ENCODE peak calls at places on chromosomes 6 and 20, in four cellular contexts. Q is mammary epithelial cell, L is breast epithelium, U is pancreas. E is an unnamed sample.

GRCh38 chr6:132259070-132259469 is 142.2 kb downstream of the MOXD1 start:
- DNase-seq in Q (peak; percentile 12), U (no peak), L (no peak), E (no peak)

GRCh38 chr6:157172088-157172768 is 151.1 kb downstream of the TMEM242 start:
- DNase-seq in L (no peak), U (no peak), Q (no peak), E (no peak)

GRCh38 chr20:48858075-48858790 is 30.4 kb upstream of the PREX1 start:
- DNase-seq in L (no peak), U (no peak), Q (no peak), E (no peak)

GRCh38 chr6:2230659-2231277 is 14.6 kb downstream of the GMDS start:
- DNase-seq in L (no peak), U (no peak), Q (no peak), E (no peak)

GRCh38 chr20:38350879-38351775 is 4.8 kb downstream of the LBP start:
- DNase-seq in Q (no peak), U (no peak), L (no peak), E (no peak)

GRCh38 chr6:79808846-79809245 is 138.5 kb downstream of the ELOVL4 start:
- DNase-seq in U (no peak), L (no peak), Q (no peak), E (no peak)

GRCh38 chr6:15413558-15414257 is 167.8 kb downstream of the JARID2 start:
- DNase-seq in U (no peak), Q (no peak), L (no peak), E (peak; percentile 53)

GRCh38 chr20:1894951-1895673 is at the start of gene SIRPA:
- DNase-seq in U (peak; percentile 55), Q (peak; percentile 67), L (no peak), E (peak; percentile 58)

GRCh38 chr20:58143531-58143930 is 84.9 kb downstream of the ANKRD60 start:
- DNase-seq in L (no peak), Q (no peak), U (peak; percentile 3), E (no peak)

GRCh38 chr6:113120214-113120576 is 737.0 kb upstream of the MARCKS start:
- DNase-seq in L (no peak), U (no peak), Q (peak; percentile 95), E (no peak)

GRCh38 chr6:70103798-70104197 is 199.1 kb downstream of the COL9A1 start:
- DNase-seq in Q (peak; percentile 3), U (no peak), L (no peak), E (peak; percentile 17)

GRCh38 chr6:27592481-27593199 is 119.7 kb upstream of the ZNF184 start:
- DNase-seq in Q (peak; percentile 84), U (no peak), L (no peak), E (peak; percentile 40)

GRCh38 chr6:131199568-131200272 is 64.5 kb downstream of the AKAP7 start:
- DNase-seq in Q (peak; percentile 55), L (no peak), U (peak; percentile 20), E (peak; percentile 46)

GRCh38 chr20:40687384-40688128 is 1.5 kb downstream of the MAFB start:
- DNase-seq in L (peak; percentile 78), Q (peak; percentile 47), U (peak; percentile 73), E (peak; percentile 25)

GRCh38 chr20:25227317-25227831 is 20.5 kb upstream of the PYGB start:
- DNase-seq in U (no peak), Q (peak; percentile 62), L (no peak), E (no peak)

GRCh38 chr6:16985484-16986284 is 116.2 kb upstream of the STMND1 start:
- DNase-seq in L (no peak), Q (peak; percentile 74), U (no peak), E (no peak)

GRCh38 chr20:25493137-25493536 is 85.7 kb downstream of the GINS1 start:
- DNase-seq in U (no peak), Q (no peak), L (no peak), E (no peak)

GRCh38 chr20:62922451-62922921 is 3.8 kb downstream of the DIDO1 start:
- DNase-seq in L (no peak), U (no peak), Q (no peak), E (peak; percentile 0)
- H3K4me3 ChIP-seq in L (peak overlapping the region; percentile 20), U (no peak overlapping the region), Q (no peak overlapping the region), E (no peak overlapping the region)

GRCh38 chr6:161101517-161101916 is 109.9 kb downstream of the MAP3K4 start:
- DNase-seq in L (no peak), U (no peak), Q (no peak), E (peak; percentile 40)

GRCh38 chr6:161104966-161105365 is 113.4 kb downstream of the MAP3K4 start:
- DNase-seq in Q (peak; percentile 40), L (no peak), U (no peak), E (no peak)

GRCh38 chr6:161105408-161105807 is 113.8 kb downstream of the MAP3K4 start:
- DNase-seq in U (no peak), Q (peak; percentile 75), L (no peak), E (no peak)

GRCh38 chr6:161100072-161100471 is 108.5 kb downstream of the MAP3K4 start:
- DNase-seq in Q (no peak), U (no peak), L (no peak), E (no peak)

DNA sequence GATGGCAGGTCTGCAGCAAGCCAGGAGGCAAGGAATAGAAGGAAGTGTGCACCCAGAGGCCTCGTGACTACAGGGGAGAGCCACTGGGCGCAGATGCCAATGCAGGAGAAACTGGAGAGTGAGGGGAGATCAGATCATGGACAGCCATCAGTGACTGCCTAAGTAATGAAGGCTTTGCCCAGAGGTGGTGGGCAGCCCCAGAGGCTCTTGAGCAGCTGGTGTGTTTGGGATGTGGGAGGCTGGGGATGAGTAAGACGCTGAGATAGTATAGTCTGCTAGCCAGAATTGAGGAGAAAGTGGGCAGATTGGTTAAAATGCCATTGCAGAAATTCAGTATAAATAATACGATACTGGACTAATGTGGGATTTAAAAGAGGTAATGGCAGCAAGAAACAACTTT is 111.9 kb downstream of the MAP3K4 start:
- DNase-seq in Q (no peak), U (no peak), L (no peak), E (no peak)
- H3K36me3 ChIP-seq in Q (peaks cover 18% of the 10 kb centered on the region), U (no peaks in the 10 kb centered on the region), L (peaks cover 7% of the 10 kb centered on the region), E (peaks cover 34% of the 10 kb centered on the region)

DNA sequence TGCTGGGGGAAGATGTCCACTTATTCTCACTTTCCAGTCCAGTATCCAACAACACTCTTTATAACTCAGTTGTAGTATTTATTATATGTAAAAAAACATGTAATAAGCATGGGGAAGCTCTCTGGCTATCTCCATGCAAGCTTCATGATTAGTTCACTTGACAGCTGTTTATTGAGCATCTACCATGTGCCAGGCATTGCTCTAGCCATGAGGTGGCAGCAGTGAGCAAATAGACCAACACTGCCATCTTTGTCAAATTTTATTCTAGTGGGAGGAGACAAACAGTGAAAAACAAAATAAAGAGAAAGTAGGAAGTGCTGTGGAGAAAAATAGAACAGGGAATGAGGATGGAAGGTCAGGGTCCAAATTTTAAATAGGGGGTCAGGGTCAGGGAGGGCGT is 131.8 kb downstream of the CFAP61 start:
- DNase-seq in U (no peak), Q (no peak), L (no peak), E (no peak)
- TF ChIP-seq CTCF in U (no peak), Q (peak; percentile 43), L (no peak), E (no peak)

DNA sequence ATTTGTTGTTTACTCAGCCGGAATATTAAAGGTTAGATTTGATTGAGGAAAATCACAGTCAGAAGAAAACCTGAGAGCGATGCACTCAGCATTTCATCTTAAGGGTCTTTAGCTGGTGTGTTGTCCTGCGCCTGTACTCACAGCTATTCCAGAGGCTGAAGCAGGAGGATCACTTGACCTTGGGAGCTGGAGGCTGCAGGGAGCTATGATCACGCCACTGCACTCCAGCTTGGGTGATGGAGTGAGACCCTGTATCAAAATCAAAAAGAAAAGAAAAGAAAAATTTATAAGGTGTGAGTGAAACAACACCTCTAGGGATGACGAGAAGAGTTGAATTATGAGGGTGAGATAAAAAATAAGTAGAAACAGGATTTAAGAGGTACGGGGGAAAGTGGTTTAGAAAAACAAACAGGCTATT is 165.0 kb downstream of the TRIM27 start:
- DNase-seq in Q (no peak), U (no peak), L (no peak), E (no peak)
- H3K4me3 ChIP-seq in Q (no peak overlapping the region), U (no peak overlapping the region), L (no peak overlapping the region), E (no peak overlapping the region)

GRCh38 chr20:18477821-18478220 is 10.6 kb downstream of the POLR3F start:
- DNase-seq in Q (no peak), U (no peak), L (no peak), E (no peak)

GRCh38 chr20:18481596-18481995 is 14.4 kb downstream of the POLR3F start:
- DNase-seq in U (no peak), Q (no peak), L (no peak), E (no peak)

DNA sequence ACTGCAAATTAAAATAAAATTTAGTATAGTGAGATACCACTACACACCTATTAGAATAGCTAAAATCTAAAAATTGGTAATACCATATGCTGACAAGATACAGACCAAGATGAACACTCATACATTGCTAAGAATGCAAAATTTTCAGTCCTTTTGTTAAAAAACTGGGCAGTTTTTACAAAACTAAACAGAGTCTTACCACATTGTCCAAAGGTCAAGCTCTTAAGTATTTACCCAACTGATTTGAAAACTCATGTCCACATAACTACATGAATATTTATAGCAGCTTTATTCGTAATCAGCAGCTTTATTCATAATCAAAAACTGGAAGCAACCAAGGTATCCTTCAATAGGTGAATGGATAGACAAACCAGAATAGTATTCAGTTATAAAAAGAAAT is 10.0 kb downstream of the POLR3F start:
- DNase-seq in Q (no peak), L (no peak), U (no peak), E (no peak)
- H3K36me3 ChIP-seq in Q (peaks cover 39% of the 10 kb centered on the region), L (no peaks in the 10 kb centered on the region), U (no peaks in the 10 kb centered on the region), E (peaks cover 54% of the 10 kb centered on the region)

GRCh38 chr6:109369724-109370123 is 12.5 kb downstream of the CD164 start:
- DNase-seq in Q (no peak), L (no peak), U (no peak), E (no peak)
- TF ChIP-seq CTCF in Q (no peak), L (no peak), U (no peak), E (no peak)

GRCh38 chr6:35601331-35602132 is 87.2 kb downstream of the FKBP5 start:
- DNase-seq in L (no peak), U (no peak), Q (peak; percentile 84), E (no peak)

GRCh38 chr6:35602133-35602946 is 86.4 kb downstream of the FKBP5 start:
- DNase-seq in L (no peak), Q (peak; percentile 84), U (no peak), E (no peak)

GRCh38 chr6:35600659-35601125 is 88.0 kb upstream of the TULP1 start:
- DNase-seq in U (no peak), Q (no peak), L (no peak), E (no peak)

GRCh38 chr6:35596448-35597442 is 84.0 kb upstream of the TULP1 start:
- DNase-seq in Q (peak; percentile 67), U (no peak), L (no peak), E (no peak)

DNA sequence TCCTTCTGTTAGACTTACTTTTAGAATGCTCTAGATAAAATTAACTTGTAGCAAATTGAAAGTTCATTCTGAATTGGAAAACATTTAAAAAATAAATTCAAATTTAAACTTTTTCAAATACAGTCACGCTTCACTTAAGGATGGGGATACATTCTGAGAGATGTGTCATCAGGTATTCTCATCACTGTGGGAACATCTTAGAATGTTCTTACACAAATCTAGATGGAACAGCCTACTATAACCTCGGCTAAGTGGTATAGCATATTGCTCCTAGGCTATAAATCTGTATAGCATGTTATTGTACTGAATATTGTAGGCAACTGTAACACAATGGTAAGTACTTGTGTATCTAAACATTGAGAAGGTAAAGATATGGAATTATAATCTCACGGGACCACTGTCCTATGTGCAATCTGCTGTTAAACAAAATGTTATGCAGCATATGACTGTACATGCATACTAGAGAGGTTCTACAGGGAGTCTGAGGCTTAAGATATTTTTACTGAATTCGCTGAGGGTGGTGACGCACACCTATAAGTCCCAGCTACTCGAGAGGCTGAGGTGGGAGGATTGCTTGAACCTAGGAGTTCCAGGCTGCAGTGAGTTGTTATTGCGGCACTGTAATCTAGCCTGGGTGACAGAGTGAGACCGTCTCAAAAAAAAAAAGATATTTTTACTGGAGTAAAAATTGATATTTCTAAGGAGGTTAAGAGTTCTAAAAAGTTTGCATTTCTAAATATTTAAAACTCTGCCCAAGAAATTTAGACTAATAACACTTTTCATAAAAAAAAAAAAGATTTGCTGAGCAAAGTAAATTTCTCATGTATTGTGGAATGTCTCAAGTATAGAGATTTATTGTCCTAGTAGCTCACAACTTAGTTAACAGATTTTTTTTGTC is 87.3 kb upstream of the TULP1 start:
- DNase-seq in Q (no peak), U (no peak), L (no peak), E (no peak)
- H3K4me3 ChIP-seq in Q (no peak overlapping the region), U (no peak overlapping the region), L (no peak overlapping the region), E (no peak overlapping the region)

E was measured in WERI-Rb-1.